ENCODE peak calls at places on chromosomes 13 and 19, in five cellular contexts. B, D, H, E and W are unnamed samples.

GRCh38 chr13:25905411-25906010 is 146.3 kb downstream of the SHISA2 start:
- DNase-seq in E (no peak), H (no peak), B (peak), D (no peak), W (no peak)

GRCh38 chr19:31214086-31214485 is 135.2 kb downstream of the TSHZ3 start:
- DNase-seq in B (peak), D (no peak), E (peak), H (peak), W (peak)

GRCh38 chr19:7188682-7189629 is 105.3 kb downstream of the INSR start:
- DNase-seq in H (peak), B (peak), E (no peak), D (no peak), W (no peak)

GRCh38 chr13:33284016-33284415 is 1.5 kb downstream of the STARD13 start:
- DNase-seq in H (no peak), B (no peak), E (no peak), D (no peak), W (no peak)

GRCh38 chr19:18093439-18094161 is 4.0 kb upstream of the MAST3 start:
- DNase-seq in H (peak), B (no peak), E (no peak), D (peak), W (no peak)

GRCh38 chr13:27182844-27183497 is 11.4 kb upstream of the USP12 start:
- DNase-seq in B (peak), D (no peak), H (peak), E (peak), W (no peak)

GRCh38 chr19:2867025-2867991 is at the start of gene ZNF556:
- DNase-seq in E (no peak), D (peak), B (peak), H (no peak), W (no peak)

GRCh38 chr13:44309771-44310767 is 63.6 kb upstream of the SERP2 start:
- DNase-seq in H (peak), E (no peak), D (no peak), B (no peak), W (peak)

GRCh38 chr19:31676271-31677004 is 327.2 kb upstream of the TSHZ3 start:
- DNase-seq in D (peak), H (peak), E (no peak), B (no peak), W (peak)

GRCh38 chr19:16367269-16367683 is 42.6 kb downstream of the KLF2 start:
- DNase-seq in E (no peak), B (no peak), H (no peak), D (no peak), W (peak)

DNA sequence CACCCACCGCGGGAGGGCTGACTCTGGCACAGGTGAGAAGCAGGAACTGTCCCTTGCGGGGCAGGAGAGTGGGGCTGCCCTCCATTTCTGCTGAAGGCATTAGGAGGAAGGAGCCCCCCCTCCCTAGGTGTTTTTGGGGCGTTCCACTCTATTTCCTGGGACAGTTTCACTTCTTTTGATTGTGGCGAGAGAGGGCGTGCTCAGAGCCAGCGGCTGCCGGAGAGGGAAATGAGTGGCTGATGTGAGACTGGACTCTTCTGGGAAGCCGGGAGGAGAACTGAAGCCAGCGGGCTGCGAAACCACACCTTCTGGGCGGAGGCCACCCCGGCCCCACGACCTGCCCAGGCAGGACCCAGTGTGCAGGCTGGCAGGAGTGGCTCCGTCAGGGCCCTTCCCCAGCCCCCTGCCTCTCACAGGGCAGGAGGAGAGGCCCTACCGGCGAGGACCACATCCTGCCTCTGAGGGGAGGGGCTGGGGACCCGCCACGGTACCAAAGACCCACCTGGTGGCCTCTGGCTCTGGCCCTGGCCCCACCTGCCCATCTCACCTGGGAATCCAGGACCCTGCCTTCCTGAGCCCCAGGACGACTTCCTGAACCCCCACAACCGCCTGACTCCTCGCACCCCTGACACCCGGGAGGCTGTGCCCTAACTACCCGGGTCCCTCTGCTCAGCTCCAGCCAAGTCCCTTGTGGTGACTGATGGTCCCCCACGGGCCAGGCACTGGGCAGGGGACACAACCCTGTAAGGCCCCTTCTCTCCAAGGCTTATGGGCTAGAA is 25.9 kb downstream of the MPND start:
- DNase-seq in D (no peak), E (no peak), H (no peak), B (no peak), W (peak)
- H3K4me3 ChIP-seq in D (no peak), E (peak), H (no peak), B (peak), W (no peak)

GRCh38 chr19:45819769-45820168 is 4.7 kb upstream of the RSPH6A start:
- DNase-seq in E (no peak), D (no peak), H (no peak), B (no peak), W (no peak)

GRCh38 chr19:45817010-45817724 is 2.1 kb upstream of the RSPH6A start:
- DNase-seq in B (peak), H (peak), E (peak), D (peak), W (peak)

GRCh38 chr19:45815501-45816216 is 551 bp upstream of the RSPH6A start:
- DNase-seq in D (peak), B (no peak), H (no peak), E (no peak), W (no peak)

GRCh38 chr19:45816236-45817009 is 1.3 kb upstream of the RSPH6A start:
- DNase-seq in H (no peak), B (no peak), D (no peak), E (no peak), W (no peak)

DNA sequence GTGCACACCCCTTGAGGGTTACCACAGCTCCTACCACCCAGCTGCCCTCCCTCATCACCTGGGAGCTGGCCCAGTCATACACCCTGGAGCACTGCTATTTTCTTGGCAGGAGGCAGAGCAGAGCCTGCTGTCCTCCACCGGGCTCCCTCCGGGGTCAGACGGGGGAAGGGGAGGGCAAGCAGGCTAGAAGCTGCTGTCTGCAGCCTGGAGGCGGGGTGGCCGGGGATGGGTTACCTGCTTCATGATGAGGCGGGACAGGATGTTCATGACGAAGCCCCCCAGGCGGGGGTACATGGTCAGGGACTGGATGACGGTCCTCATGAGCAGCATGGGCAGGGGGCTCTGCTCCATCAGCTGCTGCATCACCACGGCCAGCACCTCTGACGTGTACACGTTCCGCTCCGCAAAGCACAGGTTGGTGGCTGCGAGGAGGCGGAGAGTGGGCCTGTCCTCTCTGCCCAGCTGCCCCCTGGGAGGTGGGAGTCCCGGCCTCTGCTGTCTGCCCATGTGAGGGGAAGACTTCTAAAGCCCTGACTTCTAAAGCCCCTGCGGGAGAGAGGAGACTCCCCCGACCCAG is 2.7 kb upstream of the RSPH6A start:
- DNase-seq in H (no peak), D (no peak), E (no peak), B (no peak), W (no peak)
- H3K27ac ChIP-seq in H (no peak), D (no peak), E (no peak), B (no peak), W (no peak)

GRCh38 chr13:107867701-107868661 is 347.4 kb downstream of the LIG4 start:
- DNase-seq in D (peak), H (peak), E (no peak), B (no peak), W (no peak)

GRCh38 chr13:107864543-107865460 is 350.5 kb downstream of the LIG4 start:
- DNase-seq in D (no peak), E (no peak), B (no peak), H (peak), W (peak)

GRCh38 chr13:107866666-107867623 is 348.4 kb downstream of the LIG4 start:
- DNase-seq in D (peak), H (peak), B (no peak), E (no peak), W (no peak)

GRCh38 chr13:107866007-107866665 is 349.2 kb downstream of the LIG4 start:
- DNase-seq in B (no peak), H (no peak), D (peak), E (no peak), W (no peak)

DNA sequence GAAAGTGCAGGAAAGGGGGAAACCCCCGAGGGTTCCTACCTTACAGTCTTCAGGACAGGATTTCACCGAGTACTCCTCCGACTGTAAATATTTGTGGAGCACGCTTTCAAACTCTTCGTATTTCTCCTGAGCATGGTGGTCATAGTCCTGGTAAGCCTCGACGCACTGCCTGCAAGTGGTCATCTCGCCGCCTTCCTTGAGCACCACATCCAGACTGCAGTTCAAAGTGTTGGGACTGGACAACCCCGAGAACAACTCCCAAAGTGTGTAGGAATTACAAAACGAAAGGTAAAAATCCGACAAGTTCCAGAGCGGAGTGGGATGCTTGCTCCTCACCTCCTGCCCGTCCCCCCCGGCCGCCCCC is 349.7 kb downstream of the LIG4 start:
- DNase-seq in E (no peak), D (no peak), B (no peak), H (peak), W (no peak)
- H3K4me3 ChIP-seq in E (peak), D (peak), B (no peak), H (peak), W (no peak)

GRCh38 chr19:46371371-46371901 is 24.5 kb downstream of the PPP5C start:
- DNase-seq in B (no peak), E (no peak), H (no peak), D (no peak), W (no peak)

GRCh38 chr19:46373573-46374359 is 26.9 kb downstream of the PPP5C start:
- DNase-seq in E (peak), B (no peak), H (no peak), D (no peak), W (peak)

GRCh38 chr19:46374526-46375475 is 27.9 kb downstream of the PPP5C start:
- DNase-seq in H (no peak), B (no peak), D (no peak), E (no peak), W (no peak)

GRCh38 chr19:46369817-46370216 is 22.9 kb downstream of the PPP5C start:
- DNase-seq in D (no peak), B (no peak), H (no peak), E (no peak), W (no peak)

DNA sequence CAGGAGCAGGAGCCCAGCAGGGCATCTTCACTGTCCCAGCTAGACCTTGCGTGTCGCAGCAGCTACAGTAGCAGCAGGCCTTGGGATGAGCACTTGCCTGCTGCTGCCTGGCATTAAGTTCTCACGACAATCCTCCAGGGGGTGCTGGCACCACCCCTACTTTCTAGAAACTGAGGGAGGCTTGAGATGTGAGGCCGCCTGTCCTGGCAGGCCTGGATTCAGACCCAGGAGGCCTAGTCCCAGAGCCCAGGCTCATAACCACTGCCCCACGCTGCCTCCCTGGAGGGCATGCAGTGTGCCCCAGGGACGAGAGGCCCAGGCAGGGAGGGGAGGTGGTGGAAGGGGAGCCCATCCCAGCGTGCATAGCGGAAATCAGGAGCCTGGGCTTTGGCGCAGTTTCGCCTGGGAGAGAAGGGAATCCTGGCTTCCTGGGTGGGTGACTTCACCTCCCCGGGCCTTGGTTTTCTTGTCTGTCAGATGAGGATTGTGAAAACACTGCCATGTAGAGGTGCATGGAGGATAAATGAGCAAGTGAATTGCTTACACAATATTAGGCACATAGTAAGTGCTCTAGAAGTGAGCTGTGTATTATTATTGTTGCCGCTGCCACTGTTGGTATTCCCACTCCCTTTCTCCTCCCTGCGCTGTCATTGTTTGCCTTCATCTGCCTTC is 26.1 kb downstream of the PPP5C start:
- DNase-seq in E (no peak), B (no peak), D (peak), H (no peak), W (no peak)
- H3K27ac ChIP-seq in E (peak), B (peak), D (no peak), H (peak), W (no peak)

GRCh38 chr19:57123882-57124281 is 4.1 kb downstream of the USP29 start:
- DNase-seq in H (no peak), B (no peak), E (no peak), D (no peak), W (no peak)
- H3K4me3 ChIP-seq in H (no peak), B (no peak), E (no peak), D (no peak), W (no peak)

DNA sequence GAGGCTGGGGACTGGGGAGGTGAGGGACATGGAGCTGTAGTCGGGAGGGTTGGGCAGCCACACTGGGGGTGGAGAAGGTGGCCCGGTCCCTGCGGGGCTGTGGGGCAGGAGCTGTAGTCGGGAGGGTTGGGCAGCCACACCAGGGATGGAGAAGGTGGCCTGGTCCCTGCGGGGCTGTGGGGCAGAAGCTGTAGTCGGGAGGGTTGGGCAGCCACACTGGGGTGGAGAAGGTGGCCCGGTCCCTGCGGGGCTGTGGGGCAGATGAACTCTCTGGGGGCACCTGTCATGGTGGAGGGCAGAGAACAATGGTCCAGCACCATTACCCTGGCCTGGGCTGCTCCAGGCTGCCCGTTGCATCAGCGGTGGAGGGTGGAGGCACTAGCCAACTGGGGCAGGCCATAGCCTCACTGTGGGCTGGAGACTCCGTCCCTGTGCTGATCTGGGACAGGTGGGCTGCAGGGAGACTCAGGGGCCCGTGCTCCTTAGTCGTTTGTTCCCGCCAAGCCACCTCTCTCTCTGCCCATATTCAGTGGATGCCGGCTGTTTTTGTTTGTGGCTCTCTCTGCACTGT is 51.4 kb downstream of the ATP11A start:
- DNase-seq in D (no peak), B (no peak), E (no peak), H (no peak), W (no peak)
- H3K27ac ChIP-seq in D (no peak), B (peak), E (peak), H (peak), W (peak)

GRCh38 chr13:103903790-103904189 is 837.6 kb upstream of the SLC10A2 start:
- DNase-seq in H (no peak), E (no peak), D (no peak), B (no peak), W (no peak)
- H3K4me3 ChIP-seq in H (no peak), E (no peak), D (no peak), B (no peak), W (no peak)